ENCODE peak calls at places on chromosomes 12 and 14, in seven cellular contexts. M, W, C, H, F, V and X are unnamed samples. For H3K4me1, the result is how much of the 10 kb centered on the place peaks cover.

GRCh38 chr14:69055125-69055524 is 76.0 kb upstream of the ACTN1 start:
- DNase-seq in C (no peak), M (no peak), F (no peak), V (no peak), H (no peak), W (no peak), X (no peak)

GRCh38 chr12:44847888-44848770 is 28.0 kb downstream of the NELL2 start:
- DNase-seq in H (no peak), F (no peak), V (no peak), W (no peak), C (no peak), M (no peak), X (peak)

GRCh38 chr14:63524537-63525155 is 18.5 kb downstream of the PPP2R5E start:
- DNase-seq in H (no peak), V (no peak), F (no peak), M (no peak), W (no peak), C (no peak), X (peak)

GRCh38 chr12:113874999-113875561 is 91.0 kb downstream of the RBM19 start:
- DNase-seq in H (no peak), C (no peak), F (no peak), V (no peak), M (no peak), W (no peak), X (peak)

GRCh38 chr12:75812341-75813018 is 219.1 kb downstream of the PHLDA1 start:
- DNase-seq in C (no peak), W (no peak), M (peak), H (no peak), V (no peak), F (peak), X (no peak)

GRCh38 chr12:115002434-115002833 is 318.5 kb upstream of the TBX3 start:
- DNase-seq in F (no peak), W (no peak), M (no peak), H (no peak), C (no peak), V (no peak), X (no peak)

GRCh38 chr12:29709056-29709455 is 74.7 kb downstream of the TMTC1 start:
- DNase-seq in M (no peak), C (no peak), W (no peak), F (no peak), V (no peak), H (no peak), X (no peak)

GRCh38 chr12:128944956-128945355 is 91.7 kb downstream of the GLT1D1 start:
- DNase-seq in H (no peak), F (no peak), M (peak), W (no peak), V (no peak), C (no peak), X (no peak)

GRCh38 chr14:69749956-69750355 is 17.0 kb upstream of the SRSF5 start:
- DNase-seq in C (no peak), F (no peak), V (no peak), W (no peak), H (no peak), M (no peak), X (no peak)

GRCh38 chr14:104928391-104929133 is 3.9 kb downstream of the PLD4 start:
- DNase-seq in C (no peak), H (no peak), M (no peak), F (no peak), V (no peak), W (no peak), X (no peak)

GRCh38 chr14:94773682-94774211 is 3.8 kb upstream of the GSC start:
- DNase-seq in F (peak), C (no peak), V (no peak), M (peak), W (no peak), H (no peak), X (no peak)

GRCh38 chr12:57476993-57477709 is 2.5 kb downstream of the ARHGAP9 start:
- DNase-seq in M (no peak), H (no peak), F (no peak), V (no peak), C (no peak), W (no peak), X (no peak)

GRCh38 chr12:113889806-113890581 is 76.1 kb downstream of the RBM19 start:
- DNase-seq in W (no peak), M (no peak), C (no peak), F (peak), H (no peak), V (no peak), X (no peak)

GRCh38 chr12:110934093-110934852 is 13.9 kb upstream of the MYL2 start:
- DNase-seq in V (no peak), H (no peak), F (peak), W (no peak), M (peak), C (no peak), X (no peak)

GRCh38 chr14:65604946-65605345 is 192.4 kb downstream of the FUT8 start:
- DNase-seq in C (no peak), M (no peak), V (no peak), W (no peak), H (no peak), F (no peak), X (no peak)
- TF ChIP-seq CTCF in C (no peak), M (no peak), V (peak), W (no peak), H (no peak), F (no peak), X (no peak)

GRCh38 chr12:124760548-124760947 is 103.1 kb downstream of the SCARB1 start:
- DNase-seq in C (no peak), M (no peak), H (no peak), W (no peak), F (no peak), V (no peak), X (no peak)

GRCh38 chr12:124762384-124762783 is 101.3 kb downstream of the SCARB1 start:
- DNase-seq in V (no peak), F (no peak), H (no peak), C (no peak), M (no peak), W (no peak), X (no peak)

GRCh38 chr12:124762791-124763593 is 100.7 kb downstream of the SCARB1 start:
- DNase-seq in H (no peak), C (no peak), W (peak), M (no peak), F (no peak), V (no peak), X (no peak)

GRCh38 chr12:124761056-124761455 is 102.6 kb downstream of the SCARB1 start:
- DNase-seq in M (no peak), W (no peak), C (no peak), V (no peak), H (no peak), F (no peak), X (no peak)

DNA sequence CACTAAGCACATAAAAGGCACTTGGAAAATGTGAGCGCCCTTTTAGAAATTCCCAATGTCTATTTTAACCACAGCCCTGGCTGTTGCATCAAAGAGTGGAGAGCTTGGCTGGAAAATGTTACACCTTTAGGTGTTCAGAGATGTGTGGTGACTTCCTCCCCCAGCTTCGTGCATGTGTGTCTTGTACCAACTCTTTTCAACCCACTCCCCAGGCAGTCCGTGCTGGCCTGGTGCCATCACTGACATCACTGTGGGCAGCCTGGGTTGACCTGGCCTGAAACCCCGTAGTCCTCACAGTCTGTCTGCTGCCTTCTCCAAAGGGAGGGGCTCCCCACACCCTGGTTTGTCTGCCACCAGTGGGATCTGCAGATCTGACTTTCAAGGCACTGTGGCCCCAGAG is 101.8 kb downstream of the SCARB1 start:
- DNase-seq in M (no peak), W (no peak), C (no peak), F (no peak), V (no peak), H (no peak), X (no peak)
- H3K4me1 ChIP-seq in M (under half), W (half or more), C (under half), F (under half), V (half or more), H (under half), X (under half)

GRCh38 chr12:6960291-6961277 is 9.4 kb downstream of the PTPN6 start:
- DNase-seq in V (no peak), H (no peak), F (no peak), M (peak), W (no peak), C (no peak), X (peak)

GRCh38 chr12:6958609-6959375 is 7.6 kb downstream of the PTPN6 start:
- DNase-seq in V (peak), C (no peak), F (no peak), M (no peak), W (no peak), H (no peak), X (peak)

GRCh38 chr12:6957741-6958608 is 6.8 kb downstream of the PTPN6 start:
- DNase-seq in M (no peak), V (no peak), H (no peak), C (no peak), W (no peak), F (no peak), X (no peak)

GRCh38 chr12:6961278-6961694 is 9.2 kb downstream of the PHB2 start:
- DNase-seq in W (no peak), H (peak), M (peak), C (peak), F (no peak), V (peak), X (peak)

GRCh38 chr12:6959376-6960290 is 8.5 kb downstream of the PTPN6 start:
- DNase-seq in F (no peak), C (no peak), W (no peak), H (no peak), M (no peak), V (no peak), X (peak)
- H3K4me3 ChIP-seq in F (no peak), C (no peak), W (no peak), H (no peak), M (no peak), V (peak), X (no peak)

GRCh38 chr14:101889898-101890297 is 74.5 kb upstream of the DYNC1H1 start:
- DNase-seq in F (no peak), W (no peak), C (peak), H (no peak), V (no peak), M (peak), X (no peak)
- TF ChIP-seq CTCF in F (no peak), W (no peak), C (peak), H (no peak), V (peak), M (peak), X (no peak)

GRCh38 chr12:54134395-54134794 is 54.4 kb downstream of the SMUG1 start:
- DNase-seq in W (no peak), V (no peak), C (no peak), F (no peak), M (no peak), H (no peak), X (no peak)
- H3K4me1 ChIP-seq in W (half or more), V (under half), C (under half), F (under half), M (under half), H (under half), X (under half)

GRCh38 chr12:59973515-59973914 is 377.7 kb downstream of the SLC16A7 start:
- DNase-seq in H (no peak), C (no peak), F (no peak), V (no peak), M (no peak), W (no peak), X (no peak)
- H3K4me3 ChIP-seq in H (no peak), C (no peak), F (no peak), V (no peak), M (no peak), W (no peak), X (no peak)